ENCODE peak calls at places on chromosomes 12 and 14, in four cellular contexts. D, R, E and P are unnamed samples.

GRCh38 chr12:130920711-130921381 is 32.9 kb upstream of the ADGRD1 start:
- DNase-seq in D (peak; percentile 75), R (peak; percentile 92), E (no peak), P (no peak)

GRCh38 chr14:73180385-73180805 is 44.1 kb downstream of the PSEN1 start:
- DNase-seq in D (no peak), R (no peak), E (no peak), P (peak; percentile 36)

GRCh38 chr14:79265366-79265765 is 945.9 kb downstream of the DIO2 start:
- DNase-seq in D (no peak), R (no peak), E (no peak), P (no peak)

GRCh38 chr12:65660096-65660495 is 164.2 kb upstream of the HMGA2 start:
- DNase-seq in D (no peak), R (no peak), E (no peak), P (no peak)

GRCh38 chr14:50061664-50062437 is 54.5 kb downstream of the VCPKMT start:
- DNase-seq in D (no peak), R (no peak), E (peak; percentile 94), P (no peak)

GRCh38 chr14:36520601-36521525 is 831 bp upstream of the NKX2-1 start:
- DNase-seq in D (no peak), R (no peak), E (no peak), P (no peak)

GRCh38 chr12:42196728-42197603 is 41.1 kb downstream of the YAF2 start:
- DNase-seq in D (no peak), R (no peak), E (no peak), P (no peak)

GRCh38 chr14:95039993-95040348 is 117.4 kb downstream of the DICER1 start:
- DNase-seq in D (no peak), R (no peak), E (no peak), P (no peak)

GRCh38 chr12:124663771-124664366 is 96.5 kb upstream of the NCOR2 start:
- DNase-seq in D (no peak), R (no peak), E (no peak), P (peak; percentile 9)

GRCh38 chr14:35158951-35159653 is 36.8 kb downstream of the PRORP start:
- DNase-seq in D (no peak), R (no peak), E (no peak), P (no peak)

GRCh38 chr14:35534130-35534883 is at the start of gene INSM2:
- DNase-seq in D (no peak), R (no peak), E (peak; percentile 10), P (no peak)

GRCh38 chr14:80705241-80705980 is 236.1 kb downstream of the CEP128 start:
- DNase-seq in D (no peak), R (no peak), E (no peak), P (no peak)

GRCh38 chr12:18375131-18375530 is 113.8 kb downstream of the PIK3C2G start:
- DNase-seq in D (no peak), R (no peak), E (no peak), P (no peak)

GRCh38 chr14:96567289-96567899 is 65.2 kb downstream of the PAPOLA start:
- DNase-seq in D (no peak), R (no peak), E (peak; percentile 36), P (peak; percentile 19)

GRCh38 chr12:19220205-19220604 is 90.7 kb downstream of the PLEKHA5 start:
- DNase-seq in D (no peak), R (no peak), E (no peak), P (peak; percentile 72)

GRCh38 chr12:6915023-6915788 is 826 bp downstream of the ENO2 start:
- DNase-seq in D (peak; percentile 36), R (no peak), E (no peak), P (no peak)

GRCh38 chr12:106251636-106252035 is 3.8 kb upstream of the CKAP4 start:
- DNase-seq in D (no peak), R (no peak), E (no peak), P (no peak)

GRCh38 chr12:58064681-58065080 is 123.3 kb downstream of the ATP23 start:
- DNase-seq in D (no peak), R (no peak), E (no peak), P (no peak)

GRCh38 chr12:92299744-92300143 is 154.1 kb upstream of the BTG1 start:
- DNase-seq in D (no peak), R (no peak), E (no peak), P (no peak)

GRCh38 chr14:92686763-92687427 is 61.5 kb downstream of the LGMN start:
- DNase-seq in D (peak; percentile 88), R (peak; percentile 65), E (peak; percentile 43), P (no peak)

GRCh38 chr12:90951418-90952110 is 3.4 kb downstream of the CCER1 start:
- DNase-seq in D (no peak), R (no peak), E (no peak), P (no peak)

GRCh38 chr14:57259672-57260071 is 9.0 kb downstream of the EXOC5 start:
- DNase-seq in D (no peak), R (no peak), E (no peak), P (no peak)

GRCh38 chr12:94516985-94517384 is 57.3 kb upstream of the CEP83 start:
- DNase-seq in D (no peak), R (no peak), E (no peak), P (no peak)
- TF ChIP-seq CTCF in D (no peak), R (no peak), E (no peak), P (no peak)

GRCh38 chr14:103102689-103103260 is 8.2 kb downstream of the EXOC3L4 start:
- DNase-seq in D (no peak), R (no peak), E (no peak), P (no peak)

GRCh38 chr14:103105580-103106168 is 11.1 kb downstream of the EXOC3L4 start:
- DNase-seq in D (no peak), R (no peak), E (peak; percentile 88), P (no peak)

GRCh38 chr14:103104654-103105511 is 10.4 kb downstream of the EXOC3L4 start:
- DNase-seq in D (peak; percentile 84), R (no peak), E (peak; percentile 66), P (no peak)

GRCh38 chr14:103103461-103104388 is 9.2 kb downstream of the EXOC3L4 start:
- DNase-seq in D (peak; percentile 66), R (no peak), E (no peak), P (no peak)

GRCh38 chr14:103104389-103104653 is 9.8 kb downstream of the EXOC3L4 start:
- DNase-seq in D (no peak), R (no peak), E (no peak), P (no peak)
- H3K4me3 ChIP-seq in D (no peak overlapping the region), R (no peak overlapping the region), E (no peak overlapping the region), P (no peak overlapping the region)

DNA sequence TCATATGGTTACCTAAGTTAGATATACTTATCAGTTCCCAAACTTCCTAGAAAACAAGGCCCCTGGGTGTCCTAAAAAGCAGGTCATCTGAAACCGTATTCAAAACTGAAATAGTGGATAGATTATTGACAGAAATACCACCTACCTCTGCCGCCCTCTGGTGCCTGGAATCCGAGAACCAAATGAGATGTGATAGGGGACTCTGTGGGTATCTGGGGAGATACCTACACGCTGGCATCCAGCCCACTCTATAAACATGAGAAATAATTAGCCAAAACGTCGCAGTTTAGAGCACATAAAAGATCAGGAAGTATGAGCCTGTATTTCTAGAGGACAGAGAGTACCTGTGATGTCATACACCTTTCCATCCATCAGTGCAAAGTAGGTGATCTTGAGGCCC is 4.4 kb downstream of the ORMDL2 start:
- DNase-seq in D (no peak), R (no peak), E (no peak), P (no peak)
- TF ChIP-seq CTCF in D (no peak), R (no peak), E (peak; percentile 67), P (peak; percentile 34)

DNA sequence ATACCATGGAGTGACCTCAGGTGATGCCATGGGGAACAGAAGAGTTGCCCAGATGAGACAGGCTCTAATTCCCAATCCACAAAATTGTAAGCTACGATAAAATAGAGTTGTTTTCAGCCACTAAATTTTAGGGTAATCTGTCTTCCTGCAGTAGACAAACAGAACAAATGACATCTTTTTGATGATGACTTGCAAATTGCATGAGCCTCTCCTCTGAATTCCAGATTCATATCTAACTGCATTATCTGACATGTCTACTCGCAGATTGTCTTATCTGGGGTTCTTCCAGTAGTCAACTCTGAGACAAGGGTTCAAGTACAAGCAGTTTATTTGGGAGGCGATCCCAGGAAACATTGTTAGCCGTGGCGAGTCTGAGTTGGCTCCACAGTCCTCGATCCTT is 14.4 kb upstream of the ERC1 start:
- DNase-seq in D (no peak), R (no peak), E (no peak), P (no peak)
- H3K4me3 ChIP-seq in D (no peak overlapping the region), R (no peak overlapping the region), E (no peak overlapping the region), P (no peak overlapping the region)

GRCh38 chr12:76713130-76713529 is 50.8 kb upstream of the ZDHHC17 start:
- DNase-seq in D (no peak), R (no peak), E (no peak), P (no peak)
- TF ChIP-seq CTCF in D (no peak), R (no peak), E (no peak), P (no peak)

GRCh38 chr14:26412421-26412820 is 185.4 kb downstream of the NOVA1 start:
- DNase-seq in D (no peak), R (no peak), E (no peak), P (no peak)
- H3K4me3 ChIP-seq in D (no peak overlapping the region), R (no peak overlapping the region), E (no peak overlapping the region), P (no peak overlapping the region)

DNA sequence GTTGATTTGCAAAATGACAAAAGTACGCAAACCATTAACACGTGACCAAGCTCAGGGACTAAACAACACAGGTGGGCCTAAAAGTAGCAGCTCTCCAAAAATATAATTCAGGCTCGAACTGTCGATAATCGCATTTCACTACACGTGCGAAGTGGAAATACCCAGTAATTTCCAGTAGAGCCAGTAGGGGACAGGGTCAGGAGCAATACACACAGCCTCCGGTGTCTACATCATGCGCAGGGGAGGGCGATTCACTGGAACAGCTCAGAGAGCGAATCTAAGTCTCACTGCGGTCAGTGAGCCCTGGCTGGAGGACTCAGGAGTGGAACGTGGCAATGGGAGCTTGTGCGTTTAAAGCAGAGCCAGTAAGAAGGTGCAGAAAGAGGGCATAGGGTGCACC is 40.4 kb downstream of the SETD3 start:
- DNase-seq in D (no peak), R (no peak), E (no peak), P (no peak)
- TF ChIP-seq CTCF in D (no peak), R (no peak), E (no peak), P (no peak)

GRCh38 chr12:85833558-85833957 is 2.7 kb downstream of the RASSF9 start:
- DNase-seq in D (no peak), R (no peak), E (no peak), P (no peak)

GRCh38 chr12:85835810-85836715 is at the start of gene RASSF9:
- DNase-seq in D (peak; percentile 84), R (peak; percentile 66), E (no peak), P (peak; percentile 96)

GRCh38 chr12:85834378-85834777 is 1.8 kb downstream of the RASSF9 start:
- DNase-seq in D (no peak), R (no peak), E (no peak), P (no peak)

GRCh38 chr12:85836716-85837100 is 499 bp upstream of the RASSF9 start:
- DNase-seq in D (no peak), R (no peak), E (no peak), P (no peak)

GRCh38 chr12:85835417-85835809 is 796 bp downstream of the RASSF9 start:
- DNase-seq in D (no peak), R (no peak), E (no peak), P (peak; percentile 27)
- H3K4me3 ChIP-seq in D (peak overlapping the region; percentile 40), R (peak overlapping the region; percentile 59), E (no peak overlapping the region), P (peak overlapping the region; percentile 58)